ENCODE peak calls at places on chromosomes 12 and 14, in four cellular contexts. One of them, this sample, is unnamed.

GRCh38 chr14:69355955-69356321 is 42.2 kb downstream of the ERH start:
- DNase-seq in HTR-8/SVneo: peak; percentile 67
- DNase-seq in CD4-positive, CD25-positive, alpha-beta regulatory T cell: no peak
- DNase-seq in fibroblast of the aortic adventitia: peak; percentile 91
- DNase-seq in this sample: peak; percentile 93

GRCh38 chr14:72945628-72946027 is 19.4 kb downstream of the DCAF4 start:
- DNase-seq in HTR-8/SVneo: no peak
- DNase-seq in CD4-positive, CD25-positive, alpha-beta regulatory T cell: no peak
- DNase-seq in fibroblast of the aortic adventitia: no peak
- DNase-seq in this sample: no peak

GRCh38 chr14:31326111-31326510 is 94.2 kb downstream of the HEATR5A start:
- DNase-seq in HTR-8/SVneo: peak; percentile 26
- DNase-seq in CD4-positive, CD25-positive, alpha-beta regulatory T cell: no peak
- DNase-seq in fibroblast of the aortic adventitia: peak; percentile 42
- DNase-seq in this sample: no peak

GRCh38 chr14:104872469-104873341 is 7.6 kb downstream of the CEP170B start:
- DNase-seq in HTR-8/SVneo: no peak
- DNase-seq in CD4-positive, CD25-positive, alpha-beta regulatory T cell: no peak
- DNase-seq in fibroblast of the aortic adventitia: peak; percentile 25
- DNase-seq in this sample: peak; percentile 98

GRCh38 chr12:107385518-107385917 is 292.2 kb upstream of the CRY1 start:
- DNase-seq in HTR-8/SVneo: peak; percentile 60
- DNase-seq in CD4-positive, CD25-positive, alpha-beta regulatory T cell: no peak
- DNase-seq in fibroblast of the aortic adventitia: no peak
- DNase-seq in this sample: no peak

GRCh38 chr12:48279096-48279495 is 71.6 kb downstream of the ZNF641 start:
- DNase-seq in HTR-8/SVneo: no peak
- DNase-seq in CD4-positive, CD25-positive, alpha-beta regulatory T cell: no peak
- DNase-seq in fibroblast of the aortic adventitia: no peak
- DNase-seq in this sample: no peak

GRCh38 chr12:124678421-124678893 is 111.0 kb upstream of the NCOR2 start:
- DNase-seq in HTR-8/SVneo: no peak
- DNase-seq in CD4-positive, CD25-positive, alpha-beta regulatory T cell: no peak
- DNase-seq in fibroblast of the aortic adventitia: no peak
- DNase-seq in this sample: peak; percentile 65

GRCh38 chr14:81161749-81162148 is 59.0 kb downstream of the GTF2A1 start:
- DNase-seq in HTR-8/SVneo: no peak
- DNase-seq in CD4-positive, CD25-positive, alpha-beta regulatory T cell: no peak
- DNase-seq in fibroblast of the aortic adventitia: no peak
- DNase-seq in this sample: peak; percentile 17

GRCh38 chr12:510071-510825 is 50.5 kb downstream of the B4GALNT3 start:
- DNase-seq in HTR-8/SVneo: no peak
- DNase-seq in CD4-positive, CD25-positive, alpha-beta regulatory T cell: no peak
- DNase-seq in fibroblast of the aortic adventitia: no peak
- DNase-seq in this sample: peak; percentile 44

This sample was measured in osteoblast.